ENCODE peak calls at places on chromosomes 5 and 9, in eight cellular contexts. T is cardiac muscle cell, K is breast epithelium, S is substantia nigra, P is adrenal gland, D is HepG2, N is right cardiac atrium, Y is GM12878. F is an unnamed sample.

GRCh38 chr9:34289159-34289558 is 39.9 kb downstream of the KIF24 start:
- DNase-seq in K (no peak), N (no peak), Y (no peak), T (no peak), S (no peak), D (no peak), P (no peak), F (no peak)

GRCh38 chr9:19049872-19050636 is 827 bp downstream of the RRAGA start:
- DNase-seq in P (peak), N (no peak), Y (no peak), T (peak), D (no peak), S (peak), K (no peak), F (no peak)

GRCh38 chr5:62315376-62316049 is 9.5 kb downstream of the KIF2A start:
- DNase-seq in Y (no peak), S (no peak), T (no peak), N (no peak), K (no peak), P (no peak), D (no peak), F (no peak)

GRCh38 chr5:149264432-149265069 is 7.1 kb upstream of the AFAP1L1 start:
- DNase-seq in S (peak), P (no peak), Y (no peak), N (no peak), T (peak), D (peak), K (no peak), F (no peak)

GRCh38 chr9:20621553-20622329 is 558 bp downstream of the MLLT3 start:
- DNase-seq in P (peak), Y (no peak), K (peak), N (peak), S (peak), T (peak), D (peak), F (peak)

GRCh38 chr9:106487256-106487655 is 375.7 kb upstream of the ZNF462 start:
- DNase-seq in S (peak), D (no peak), Y (no peak), T (no peak), N (no peak), P (no peak), K (no peak), F (no peak)

GRCh38 chr9:110942522-110942921 is 95.7 kb downstream of the LPAR1 start:
- DNase-seq in Y (no peak), N (no peak), K (no peak), S (no peak), D (no peak), P (no peak), T (no peak), F (no peak)

GRCh38 chr5:8012131-8012977 is 143.4 kb downstream of the MTRR start:
- DNase-seq in T (no peak), N (no peak), Y (no peak), P (no peak), D (peak), S (no peak), K (no peak), F (no peak)

GRCh38 chr9:104991144-104991953 is 63.4 kb upstream of the ABCA1 start:
- DNase-seq in D (peak), K (peak), Y (peak), T (peak), N (peak), P (peak), S (peak), F (peak)

GRCh38 chr9:109708507-109708945 is 71.5 kb upstream of the PALM2AKAP2 start:
- DNase-seq in Y (no peak), S (no peak), P (no peak), K (no peak), D (no peak), N (no peak), T (no peak), F (no peak)

GRCh38 chr9:130912932-130913598 is 16.5 kb upstream of the QRFP start:
- DNase-seq in Y (no peak), T (no peak), N (peak), D (no peak), K (no peak), S (peak), P (no peak), F (no peak)

GRCh38 chr5:34571380-34572041 is 84.6 kb upstream of the RAI14 start:
- DNase-seq in D (no peak), Y (no peak), N (no peak), S (no peak), T (no peak), P (no peak), K (no peak), F (no peak)

GRCh38 chr9:85278769-85279168 is 463.0 kb downstream of the AGTPBP1 start:
- DNase-seq in K (no peak), P (no peak), N (no peak), T (no peak), Y (no peak), S (no peak), D (no peak), F (no peak)

GRCh38 chr5:151158287-151158661 is 695 bp upstream of the ANXA6 start:
- DNase-seq in Y (no peak), D (peak), P (peak), K (no peak), T (peak), N (no peak), S (peak), F (no peak)

GRCh38 chr5:151156732-151157402 is 712 bp downstream of the ANXA6 start:
- DNase-seq in S (no peak), D (no peak), T (peak), K (no peak), P (no peak), Y (no peak), N (peak), F (no peak)

GRCh38 chr5:151157426-151158286 is at the start of gene ANXA6:
- DNase-seq in S (peak), D (peak), N (peak), Y (no peak), T (peak), K (peak), P (peak), F (peak)

GRCh38 chr5:151155149-151155776 is 2.3 kb downstream of the ANXA6 start:
- DNase-seq in S (no peak), D (no peak), N (no peak), K (no peak), Y (peak), T (no peak), P (no peak), F (no peak)

GRCh38 chr5:151155777-151156731 is 1.5 kb downstream of the ANXA6 start:
- DNase-seq in T (peak), S (peak), P (peak), D (peak), N (peak), K (no peak), Y (no peak), F (no peak)
- H3K27ac ChIP-seq in T (peak), S (peak), P (peak), D (peak), N (peak), K (peak), Y (peak), F (peak)

DNA sequence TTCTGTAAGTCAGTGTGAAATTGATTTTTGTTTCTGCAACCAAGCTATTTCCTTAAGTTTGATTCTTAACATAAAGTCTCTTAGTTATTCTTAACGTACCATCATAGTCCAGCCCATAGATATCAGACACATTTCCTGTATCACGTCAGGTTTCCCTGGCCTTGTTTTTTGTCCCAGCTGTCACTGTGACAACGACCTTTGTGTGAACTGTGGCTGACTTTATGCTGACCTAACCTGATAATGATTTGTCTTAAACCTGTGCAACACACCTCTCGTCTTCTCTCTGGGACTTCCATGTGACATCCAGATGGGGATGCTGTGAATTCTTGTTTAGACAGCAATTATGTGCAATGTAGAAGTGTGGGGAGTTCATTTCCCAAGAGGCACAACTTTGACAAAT is 662.9 kb downstream of the PTPRD start:
- DNase-seq in S (no peak), K (no peak), N (no peak), D (no peak), P (no peak), T (peak), Y (no peak), F (no peak)
- H3K27ac ChIP-seq in S (no peak), K (no peak), N (no peak), D (no peak), P (no peak), T (peak), Y (no peak), F (no peak)

DNA sequence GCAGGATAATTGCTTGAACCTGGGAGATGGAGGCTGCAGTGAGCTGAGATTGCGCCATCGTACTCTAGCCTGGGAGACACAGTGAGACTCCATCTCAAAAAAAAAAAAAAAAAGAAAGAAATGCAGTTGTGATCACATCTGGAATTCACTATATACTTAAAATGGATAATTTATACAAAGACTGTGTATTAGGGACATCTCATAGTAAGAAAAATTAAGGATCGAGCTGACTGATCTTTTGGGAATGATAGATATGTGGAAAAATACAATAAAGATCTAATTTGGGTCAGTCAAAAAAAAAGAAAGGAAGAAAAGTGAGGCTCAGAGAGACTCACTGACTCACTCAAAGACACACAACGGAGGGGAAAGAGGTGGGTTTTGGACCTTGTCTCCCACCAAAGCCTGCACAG is 73.2 kb upstream of the STXBP1 start:
- DNase-seq in D (no peak), Y (no peak), P (no peak), S (no peak), T (no peak), N (no peak), K (no peak), F (no peak)
- H3K27ac ChIP-seq in D (no peak), Y (no peak), P (peak), S (no peak), T (no peak), N (no peak), K (peak), F (no peak)

DNA sequence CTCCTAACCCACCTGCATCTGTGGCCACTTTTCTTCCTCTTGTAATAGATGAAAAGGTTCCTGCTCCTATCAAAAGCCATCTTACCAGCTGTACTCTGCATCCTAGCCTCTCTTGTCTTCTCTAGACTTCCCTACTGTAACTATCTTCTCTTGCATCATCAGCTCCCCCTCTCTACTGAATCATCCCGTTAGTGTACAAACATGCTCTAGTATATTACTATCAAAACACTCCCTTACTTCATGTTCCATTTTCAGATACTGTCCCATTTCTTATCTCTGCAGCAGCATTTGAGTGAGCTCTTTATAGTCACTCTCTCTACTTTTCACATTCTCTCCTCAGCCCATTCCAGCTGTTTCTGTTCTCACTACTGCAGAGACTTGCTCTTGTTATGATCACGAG is 2.8 kb downstream of the SRA1 start:
- DNase-seq in Y (no peak), T (no peak), S (no peak), D (no peak), K (no peak), P (no peak), N (no peak), F (no peak)
- H3K27ac ChIP-seq in Y (peak), T (no peak), S (no peak), D (no peak), K (no peak), P (peak), N (no peak), F (no peak)

GRCh38 chr9:114350636-114351396 is 21.1 kb downstream of the ORM2 start:
- DNase-seq in S (no peak), P (no peak), D (no peak), Y (no peak), T (no peak), N (no peak), K (no peak), F (no peak)

GRCh38 chr9:114348261-114348905 is 18.7 kb downstream of the ORM2 start:
- DNase-seq in T (no peak), P (no peak), N (no peak), K (no peak), D (no peak), S (no peak), Y (no peak), F (no peak)

GRCh38 chr9:114348906-114349482 is 19.3 kb downstream of the ORM2 start:
- DNase-seq in N (peak), T (peak), S (peak), P (peak), Y (peak), K (no peak), D (peak), F (no peak)

GRCh38 chr9:114349713-114350480 is 20.2 kb downstream of the ORM2 start:
- DNase-seq in P (no peak), D (no peak), N (no peak), Y (no peak), S (no peak), K (no peak), T (no peak), F (no peak)

GRCh38 chr9:114351932-114352331 is 22.3 kb downstream of the ORM2 start:
- DNase-seq in Y (no peak), N (no peak), P (no peak), D (no peak), T (no peak), K (no peak), S (no peak), F (no peak)
- H3K27ac ChIP-seq in Y (no peak), N (no peak), P (no peak), D (no peak), T (no peak), K (no peak), S (no peak), F (no peak)

GRCh38 chr5:154784856-154785255 is 29.7 kb downstream of the LARP1 start:
- DNase-seq in K (no peak), T (no peak), N (no peak), P (no peak), Y (no peak), D (no peak), S (no peak), F (no peak)

GRCh38 chr5:154786414-154786813 is 31.2 kb downstream of the LARP1 start:
- DNase-seq in D (no peak), P (no peak), Y (no peak), N (no peak), T (no peak), S (no peak), K (no peak), F (no peak)

GRCh38 chr5:154782326-154782725 is 27.1 kb downstream of the LARP1 start:
- DNase-seq in T (peak), P (no peak), K (no peak), Y (no peak), S (no peak), N (peak), D (no peak), F (no peak)

GRCh38 chr5:154782812-154783592 is 27.8 kb downstream of the LARP1 start:
- DNase-seq in P (no peak), N (no peak), Y (no peak), S (no peak), D (no peak), T (peak), K (no peak), F (no peak)

GRCh38 chr5:154783774-154784460 is 28.7 kb downstream of the LARP1 start:
- DNase-seq in K (no peak), P (peak), S (no peak), T (no peak), D (no peak), N (peak), Y (peak), F (no peak)
- H3K27ac ChIP-seq in K (peak), P (peak), S (no peak), T (peak), D (no peak), N (peak), Y (peak), F (no peak)

DNA sequence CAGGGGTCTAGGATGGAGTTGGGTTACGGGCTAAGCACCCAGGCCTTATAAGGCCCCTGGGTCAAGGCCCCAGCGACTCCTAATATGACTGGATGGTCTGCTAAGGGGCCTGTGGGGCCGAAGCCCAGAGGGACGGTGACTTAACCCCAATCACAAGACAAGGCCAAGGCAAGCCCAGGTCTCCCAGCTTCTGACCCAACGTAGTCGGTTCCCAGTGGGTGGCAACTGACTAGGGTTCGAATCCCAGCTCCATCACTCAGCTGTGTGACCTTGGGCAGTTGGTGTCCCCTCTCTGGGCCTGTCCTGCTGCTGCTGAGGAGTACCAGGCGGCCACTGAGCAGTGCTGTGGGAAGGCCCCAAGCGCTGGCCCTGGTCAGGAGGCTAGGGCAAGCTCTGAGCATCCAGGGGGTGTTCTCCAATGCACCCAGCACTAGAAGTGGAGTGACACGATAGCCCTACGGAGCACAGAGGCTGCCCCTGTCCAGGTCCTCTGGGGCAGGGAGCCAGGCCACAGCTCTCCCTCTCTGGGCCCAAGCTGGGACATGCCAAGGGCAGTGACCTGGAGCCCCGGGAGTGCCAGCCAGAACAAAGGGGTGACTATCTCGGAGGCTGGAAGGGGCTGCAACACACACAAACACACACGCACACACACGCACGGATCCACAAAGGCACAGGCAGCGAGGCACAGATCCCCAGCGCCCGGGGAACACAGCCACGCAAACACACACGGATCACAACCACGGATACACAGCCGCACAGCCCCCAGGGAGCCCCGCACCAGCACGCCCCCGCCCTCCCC is 512 bp downstream of the AK1 start:
- DNase-seq in S (no peak), K (no peak), T (no peak), P (peak), D (no peak), N (peak), Y (no peak), F (peak)
- H3K27ac ChIP-seq in S (peak), K (peak), T (peak), P (peak), D (peak), N (peak), Y (no peak), F (peak)